ENCODE peak calls at places on chromosomes 16 and 17, in four cellular contexts. Z is stimulated activated CD8-positive, alpha-beta memory T cell treated with anti-CD3 and anti-CD28 coated beads, Interleukin-7, amount 100 ng/mL, for 1 hour; K is SW 1271; O is fibroblast of lung. I is an unnamed sample.

GRCh38 chr16:49021136-49021535 is 260.5 kb downstream of the CBLN1 start:
- DNase-seq in Z (no peak), O (peak; percentile 47), K (no peak), I (no peak)

GRCh38 chr17:72392056-72393010 is 271.5 kb downstream of the SOX9 start:
- DNase-seq in O (peak; percentile 88), Z (no peak), K (no peak), I (no peak)

GRCh38 chr16:1031666-1032065 is 40.9 kb upstream of the SSTR5 start:
- DNase-seq in Z (no peak), O (no peak), K (no peak), I (no peak)

GRCh38 chr17:64154321-64155089 is 24.6 kb upstream of the ERN1 start:
- DNase-seq in K (no peak), Z (no peak), O (no peak), I (no peak)

GRCh38 chr16:33877-34707 is 19.3 kb downstream of the POLR3K start:
- DNase-seq in K (no peak), O (no peak), Z (no peak), I (no peak)

GRCh38 chr17:62679866-62680377 is 52.5 kb downstream of the MRC2 start:
- DNase-seq in O (no peak), K (no peak), Z (no peak), I (no peak)

GRCh38 chr17:4673986-4674770 is 29.8 kb downstream of the PELP1 start:
- DNase-seq in Z (no peak), K (no peak), O (no peak), I (no peak)

GRCh38 chr17:1182831-1183578 is 3.2 kb upstream of the ABR start:
- DNase-seq in O (no peak), Z (no peak), K (no peak), I (no peak)

GRCh38 chr17:57939797-57940196 is 15.4 kb downstream of the CUEDC1 start:
- DNase-seq in Z (no peak), O (no peak), K (no peak), I (no peak)

GRCh38 chr17:10210151-10210574 is 11.8 kb upstream of the GAS7 start:
- DNase-seq in Z (no peak), K (no peak), O (peak; percentile 74), I (no peak)